ENCODE peak calls at places on chromosomes 13 and 19, in four cellular contexts. C, A, H and N are unnamed samples.

GRCh38 chr19:44756089-44756562 is 7.6 kb downstream of the BCL3 start:
- DNase-seq in C (no peak), A (no peak), H (no peak), N (no peak)

GRCh38 chr13:24777171-24777570 is 13.2 kb downstream of the RNF17 start:
- DNase-seq in C (no peak), A (peak), H (no peak), N (no peak)

GRCh38 chr13:58081301-58081820 is 449.8 kb downstream of the PCDH17 start:
- DNase-seq in C (no peak), A (no peak), H (no peak), N (no peak)

GRCh38 chr13:20702945-20703784 is at the start of gene IL17D:
- DNase-seq in C (peak), A (no peak), H (no peak), N (peak)

GRCh38 chr13:97468331-97468730 is 34.4 kb downstream of the RAP2A start:
- DNase-seq in C (no peak), A (no peak), H (no peak), N (no peak)

GRCh38 chr19:14059093-14059480 is 2.8 kb downstream of the PALM3 start:
- DNase-seq in C (no peak), A (no peak), H (no peak), N (no peak)

GRCh38 chr19:7871530-7872305 is 2.5 kb downstream of the PRR36 start:
- DNase-seq in C (peak), A (peak), H (peak), N (peak)

GRCh38 chr19:15265849-15266248 is 33.6 kb upstream of the EPHX3 start:
- DNase-seq in C (peak), A (peak), H (peak), N (no peak)

GRCh38 chr13:30792257-30793000 is 57.1 kb downstream of the ALOX5AP start:
- DNase-seq in C (peak), A (peak), H (peak), N (no peak)

GRCh38 chr13:91544723-91545122 is 146.3 kb downstream of the GPC5 start:
- DNase-seq in C (no peak), A (no peak), H (no peak), N (no peak)

GRCh38 chr13:113245858-113246791 is 36.7 kb downstream of the CUL4A start:
- DNase-seq in C (no peak), A (peak), H (no peak), N (no peak)

GRCh38 chr19:11401808-11402543 is 17.1 kb downstream of the RGL3 start:
- DNase-seq in C (no peak), A (no peak), H (no peak), N (no peak)

GRCh38 chr19:6610934-6611370 is 20.0 kb upstream of the CD70 start:
- DNase-seq in C (no peak), A (peak), H (no peak), N (no peak)

GRCh38 chr19:6103217-6103644 is 7.1 kb downstream of the RFX2 start:
- DNase-seq in C (peak), A (peak), H (peak), N (no peak)

GRCh38 chr19:58381460-58382220 is 810 bp upstream of the ZNF837 start:
- DNase-seq in C (no peak), A (no peak), H (no peak), N (no peak)

GRCh38 chr19:50836543-50837195 is 3.3 kb upstream of the KLK15 start:
- DNase-seq in C (no peak), A (no peak), H (peak), N (no peak)

GRCh38 chr19:52258426-52258825 is 11.0 kb upstream of the ZNF766 start:
- DNase-seq in C (no peak), A (no peak), H (no peak), N (no peak)

GRCh38 chr19:29299416-29300380 is 86.7 kb upstream of the UQCRFS1 start:
- DNase-seq in C (no peak), A (no peak), H (no peak), N (no peak)

GRCh38 chr19:2150794-2151338 is 500 bp downstream of the AP3D1 start:
- DNase-seq in C (peak), A (no peak), H (no peak), N (peak)

GRCh38 chr13:38637576-38637975 is 49.3 kb upstream of the FREM2 start:
- DNase-seq in C (no peak), A (peak), H (no peak), N (no peak)

GRCh38 chr13:24223341-24224231 is 63.1 kb downstream of the SPATA13 start:
- DNase-seq in C (no peak), A (no peak), H (no peak), N (no peak)

GRCh38 chr13:40518481-40518882 is 148.0 kb downstream of the FOXO1 start:
- DNase-seq in C (peak), A (no peak), H (no peak), N (peak)

GRCh38 chr13:28458604-28459003 is 36.3 kb downstream of the FLT1 start:
- DNase-seq in C (no peak), A (no peak), H (no peak), N (no peak)

GRCh38 chr19:2330255-2330631 is 1.8 kb downstream of the SPPL2B start:
- DNase-seq in C (no peak), A (no peak), H (no peak), N (no peak)

GRCh38 chr19:7153008-7153407 is 83.5 kb downstream of the ZNF557 start:
- DNase-seq in C (no peak), A (no peak), H (no peak), N (no peak)

GRCh38 chr19:9115307-9115813 is at the start of gene OR7G1:
- DNase-seq in C (no peak), A (no peak), H (no peak), N (no peak)

GRCh38 chr13:92804346-92804745 is 422.3 kb upstream of the GPC6 start:
- DNase-seq in C (no peak), A (peak), H (no peak), N (no peak)

GRCh38 chr19:7004313-7004931 is 16.8 kb downstream of the MBD3L2B start:
- DNase-seq in C (no peak), A (peak), H (no peak), N (peak)

GRCh38 chr13:36831291-36831690 is 12.3 kb downstream of the RFXAP start:
- DNase-seq in C (no peak), A (no peak), H (no peak), N (no peak)

GRCh38 chr13:40460116-40460515 is 206.3 kb downstream of the FOXO1 start:
- DNase-seq in C (no peak), A (no peak), H (no peak), N (no peak)

GRCh38 chr13:40102854-40103253 is 447.4 kb downstream of the COG6 start:
- DNase-seq in C (no peak), A (peak), H (no peak), N (no peak)

GRCh38 chr19:628168-628567 is 5.2 kb downstream of the POLRMT start:
- DNase-seq in C (no peak), A (no peak), H (no peak), N (no peak)

GRCh38 chr13:37954191-37954590 is 84.6 kb upstream of the TRPC4 start:
- DNase-seq in C (no peak), A (peak), H (no peak), N (no peak)

GRCh38 chr13:111850458-111850857 is 216.5 kb upstream of the SOX1 start:
- DNase-seq in C (no peak), A (no peak), H (no peak), N (no peak)

GRCh38 chr19:11506101-11506555 is 489 bp upstream of the ZNF653 start:
- DNase-seq in C (no peak), A (no peak), H (no peak), N (no peak)

GRCh38 chr19:10861118-10861651 is 10.2 kb upstream of the CARM1 start:
- DNase-seq in C (peak), A (peak), H (no peak), N (peak)

DNA sequence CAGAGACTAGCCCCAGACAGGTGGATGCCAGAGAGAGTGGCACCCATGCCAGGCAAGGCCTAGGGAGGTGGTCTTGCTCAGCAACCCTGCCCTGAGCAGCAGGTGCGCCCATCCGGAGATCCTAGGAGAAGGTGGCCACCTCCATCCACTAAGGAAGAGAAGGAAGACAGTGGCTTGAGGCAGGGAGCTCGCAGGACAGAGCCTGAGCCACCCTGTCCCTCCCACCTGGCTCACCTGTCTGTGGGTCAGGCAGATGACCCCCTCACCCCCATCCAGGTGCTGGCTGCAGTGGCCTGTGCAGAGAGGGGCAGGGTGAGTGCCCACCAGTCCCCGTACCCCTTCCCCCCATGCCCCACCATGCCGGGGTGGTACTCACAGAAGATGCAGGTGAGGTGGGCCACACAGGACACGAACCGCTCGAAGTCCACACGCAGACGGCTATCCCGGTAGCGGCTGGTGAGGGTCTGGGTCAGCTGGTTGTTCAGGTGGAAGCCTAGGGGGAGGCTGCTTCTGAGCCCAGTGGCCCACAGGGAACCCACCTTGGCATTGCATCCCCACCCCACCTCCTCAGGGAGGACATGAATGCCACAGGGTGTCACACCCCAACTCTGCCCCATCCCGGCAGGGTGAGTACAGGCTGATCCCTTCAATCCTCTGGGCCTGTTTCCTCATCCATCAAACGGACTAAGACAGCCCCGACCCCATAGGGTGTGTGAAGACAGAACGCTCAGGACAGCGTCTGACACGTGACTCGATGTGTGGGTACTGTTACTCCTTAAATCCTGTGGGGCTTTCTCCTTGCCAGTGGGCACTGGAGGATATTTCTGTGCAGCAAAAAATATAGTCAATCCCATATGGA is 13.3 kb downstream of the CAPN12 start:
- DNase-seq in C (peak), A (no peak), H (peak), N (no peak)
- H3K27ac ChIP-seq in C (peak), A (no peak), H (peak), N (no peak)

GRCh38 chr13:79989251-79989661 is 351.7 kb downstream of the SPRY2 start:
- DNase-seq in C (no peak), A (peak), H (no peak), N (no peak)
- H3K27ac ChIP-seq in C (no peak), A (peak), H (no peak), N (no peak)

DNA sequence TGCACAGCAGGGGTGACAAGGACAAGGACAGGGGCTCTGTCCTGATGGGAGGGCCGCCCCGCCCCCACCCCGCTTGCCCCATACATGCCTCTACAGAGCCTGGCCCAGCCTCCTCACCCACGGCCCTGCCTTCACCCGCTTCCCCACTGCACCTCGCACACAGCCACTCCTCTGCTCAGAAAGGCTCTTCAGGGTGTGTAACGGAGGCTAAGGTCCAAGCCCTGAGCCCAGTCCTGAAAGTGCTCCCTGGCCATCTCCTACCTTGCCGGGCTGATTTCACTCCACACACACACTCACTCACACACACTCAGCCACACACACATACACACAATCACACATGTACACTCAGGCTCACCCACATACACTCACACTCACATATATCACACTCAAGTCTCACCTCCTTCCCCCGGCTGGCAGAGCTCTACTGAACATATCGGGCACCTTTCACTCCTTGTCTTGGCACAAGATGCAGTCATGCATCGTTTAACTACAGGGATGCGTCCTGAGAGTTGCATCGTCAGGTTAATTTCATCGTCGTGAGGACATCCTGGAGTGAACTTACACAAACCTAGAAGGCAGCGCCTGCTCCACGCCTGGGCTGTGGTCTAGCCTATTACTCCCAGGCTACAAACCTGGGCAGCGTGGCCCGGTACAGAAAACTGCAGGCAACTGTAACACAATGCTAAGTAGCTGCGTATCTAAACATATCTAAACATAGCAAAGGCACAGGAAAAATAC is 13.2 kb downstream of the EPS15L1 start:
- DNase-seq in C (no peak), A (no peak), H (no peak), N (no peak)
- H3K27ac ChIP-seq in C (no peak), A (no peak), H (no peak), N (no peak)

GRCh38 chr13:46377554-46377953 is 9.5 kb downstream of the RUBCNL start:
- DNase-seq in C (no peak), A (no peak), H (no peak), N (no peak)
- H3K27ac ChIP-seq in C (no peak), A (no peak), H (no peak), N (no peak)

GRCh38 chr19:55230329-55230728 is 1.8 kb upstream of the TMEM86B start:
- DNase-seq in C (no peak), A (no peak), H (peak), N (no peak)

GRCh38 chr19:55231391-55232283 is 3.1 kb upstream of the TMEM86B start:
- DNase-seq in C (no peak), A (no peak), H (peak), N (no peak)

GRCh38 chr19:55232284-55232597 is 3.7 kb upstream of the TMEM86B start:
- DNase-seq in C (no peak), A (no peak), H (no peak), N (no peak)

GRCh38 chr19:55229789-55230182 is 1.2 kb upstream of the TMEM86B start:
- DNase-seq in C (no peak), A (no peak), H (peak), N (no peak)

DNA sequence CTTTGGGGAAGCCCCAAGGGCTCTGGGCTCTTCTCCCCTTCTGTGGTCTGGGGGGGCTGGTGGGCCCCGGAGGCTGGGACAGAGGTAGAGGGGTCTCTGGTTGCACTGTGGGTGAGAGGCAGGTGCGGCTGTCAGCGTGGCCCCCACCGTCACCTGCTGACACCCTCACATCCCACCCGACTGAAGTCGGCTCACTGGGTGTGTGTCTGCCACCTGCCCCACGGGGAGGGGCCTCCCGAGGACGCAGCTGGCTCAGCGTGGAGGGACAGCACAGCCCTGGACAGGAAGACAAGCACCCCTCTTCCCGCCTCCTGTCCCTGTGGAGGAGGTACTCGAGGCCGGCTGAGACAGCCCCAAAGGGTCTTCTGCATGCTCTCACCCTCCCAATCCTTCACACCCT is 2.2 kb upstream of the TMEM86B start:
- DNase-seq in C (no peak), A (no peak), H (peak), N (no peak)
- H3K27ac ChIP-seq in C (no peak), A (no peak), H (no peak), N (no peak)

GRCh38 chr19:4710281-4710600 is 13.4 kb downstream of the DPP9 start:
- DNase-seq in C (no peak), A (no peak), H (no peak), N (no peak)
- H3K27ac ChIP-seq in C (peak), A (no peak), H (peak), N (no peak)

DNA sequence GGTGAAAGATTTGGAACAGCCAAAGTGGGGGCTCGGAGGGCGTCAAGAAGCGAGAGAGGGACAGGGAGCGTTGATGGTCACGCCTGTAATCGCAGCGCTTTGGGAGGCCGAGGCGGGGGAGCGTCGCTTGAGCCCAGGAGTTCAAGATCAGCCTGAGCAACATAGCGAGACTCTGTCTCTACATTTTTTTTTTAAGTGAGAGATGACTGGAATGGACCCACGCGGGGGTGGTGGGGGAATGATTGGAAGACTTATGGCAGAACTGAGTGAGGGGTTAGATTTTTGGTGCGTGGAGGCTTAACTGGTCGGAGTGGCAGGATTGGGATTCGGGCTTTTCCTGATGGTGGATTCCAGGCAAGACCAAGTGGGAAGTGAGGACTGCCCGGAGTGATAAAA is 725 bp downstream of the PSMD8 start:
- DNase-seq in C (no peak), A (no peak), H (no peak), N (no peak)
- H3K27ac ChIP-seq in C (peak), A (peak), H (peak), N (peak)

DNA sequence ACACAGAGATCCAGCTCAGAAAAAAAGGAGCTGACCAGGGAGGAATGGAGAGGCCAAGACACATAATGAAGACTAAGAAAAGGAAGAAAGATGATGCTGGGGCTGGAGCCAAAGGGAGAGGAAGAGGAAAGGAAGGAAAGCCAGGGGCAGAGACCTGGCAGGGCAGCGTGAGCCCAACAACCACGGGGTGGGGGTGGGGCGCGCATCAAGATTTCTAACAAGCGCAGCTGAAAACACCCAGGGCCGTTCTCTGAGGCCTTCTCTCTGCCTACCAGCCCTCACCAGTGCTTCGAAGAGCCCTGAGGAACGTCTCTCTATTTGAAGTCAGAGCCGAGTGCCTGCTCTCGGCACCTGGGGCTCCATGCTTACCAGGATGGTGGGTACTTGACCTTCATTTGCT is 23.6 kb upstream of the POU2F2 start:
- DNase-seq in C (no peak), A (no peak), H (no peak), N (no peak)
- H3K27ac ChIP-seq in C (no peak), A (no peak), H (no peak), N (no peak)

GRCh38 chr19:49692102-49692599 is 1.2 kb downstream of the CPT1C start:
- DNase-seq in C (no peak), A (no peak), H (no peak), N (no peak)

GRCh38 chr19:49689133-49690072 is at the start of gene ADM5:
- DNase-seq in C (peak), A (peak), H (no peak), N (peak)

GRCh38 chr19:49690656-49691242 is at the start of gene CPT1C:
- DNase-seq in C (peak), A (peak), H (peak), N (peak)

GRCh38 chr19:49690073-49690655 is 752 bp upstream of the CPT1C start:
- DNase-seq in C (no peak), A (no peak), H (no peak), N (no peak)

DNA sequence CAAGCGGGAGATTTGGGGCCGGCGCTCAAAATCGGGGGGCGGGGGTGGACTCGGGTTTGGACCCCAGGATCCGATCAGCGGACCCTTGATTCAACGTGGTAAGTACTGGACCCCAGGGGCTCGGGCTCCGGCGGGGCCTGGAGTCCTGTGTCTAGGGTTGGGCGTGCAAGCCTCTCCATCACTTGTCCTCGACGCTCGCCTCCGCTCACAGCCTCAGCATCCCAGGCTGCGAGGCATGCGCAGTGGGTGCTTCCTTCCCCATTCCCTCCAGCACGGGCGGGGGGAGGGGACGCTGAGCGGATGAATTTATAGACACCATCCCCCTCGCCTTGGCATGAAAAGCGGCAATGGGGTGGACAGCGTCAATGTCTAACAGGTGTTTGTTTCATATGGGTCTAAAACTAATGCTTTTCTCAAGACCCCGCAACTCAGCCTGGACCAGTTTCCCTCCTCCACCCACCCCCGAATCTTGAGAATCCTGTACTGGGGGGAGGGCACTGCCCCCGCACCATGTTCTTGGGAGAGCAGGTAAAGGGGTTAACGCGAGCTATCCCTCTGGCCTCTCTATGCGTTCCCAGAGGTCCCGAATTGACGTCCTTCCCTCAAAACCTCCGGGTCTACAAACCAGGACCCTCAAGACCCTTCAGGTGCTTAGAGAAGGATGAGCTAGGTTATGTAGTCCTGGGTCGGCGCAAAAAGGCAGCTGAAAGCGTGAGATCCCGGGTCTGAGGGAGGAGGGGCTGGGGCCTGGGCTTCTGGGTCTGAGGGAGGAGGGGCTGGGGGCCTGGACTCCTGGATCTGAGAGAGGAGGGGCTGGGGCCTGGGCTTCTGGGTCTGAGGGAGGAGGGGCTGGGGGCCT is 556 bp downstream of the CPT1C start:
- DNase-seq in C (peak), A (peak), H (peak), N (no peak)
- H3K27ac ChIP-seq in C (no peak), A (no peak), H (no peak), N (peak)

GRCh38 chr13:49616688-49617065 is 11.6 kb upstream of the ARL11 start:
- DNase-seq in C (no peak), A (no peak), H (no peak), N (no peak)
- H3K27ac ChIP-seq in C (no peak), A (no peak), H (no peak), N (no peak)